ENCODE peak calls at places on chromosomes 13 and 19, in four cellular contexts. Q is endothelial cell of umbilical vein, X is transverse colon, M is HepG2. W is an unnamed sample.

GRCh38 chr13:32200741-32201140 is 114.4 kb downstream of the ZAR1L start:
- DNase-seq in Q (no peak), X (no peak), M (no peak), W (no peak)

GRCh38 chr19:49890349-49891311 is 6.1 kb downstream of the IL4I1 start:
- DNase-seq in Q (no peak), X (peak), M (no peak), W (peak)

GRCh38 chr19:48487944-48488343 is 18.8 kb downstream of the CYTH2 start:
- DNase-seq in Q (peak), X (peak), M (peak), W (no peak)

GRCh38 chr13:81540777-81541176 is 1199.9 kb upstream of the SPRY2 start:
- DNase-seq in Q (no peak), X (no peak), M (peak), W (no peak)

GRCh38 chr19:33241530-33242101 is 16.0 kb upstream of the SLC7A10 start:
- DNase-seq in Q (peak), X (peak), M (no peak), W (no peak)

GRCh38 chr13:53064721-53065120 is 36.1 kb downstream of the OLFM4 start:
- DNase-seq in Q (no peak), X (no peak), M (no peak), W (no peak)

GRCh38 chr13:52849727-52850395 is 1.4 kb upstream of the PCDH8 start:
- DNase-seq in Q (no peak), X (no peak), M (no peak), W (no peak)

GRCh38 chr13:101452519-101453485 is at the start of gene ITGBL1:
- DNase-seq in Q (peak), X (no peak), M (no peak), W (peak)

GRCh38 chr19:29006057-29006735 is 206.8 kb downstream of the UQCRFS1 start:
- DNase-seq in Q (no peak), X (no peak), M (no peak), W (no peak)

GRCh38 chr19:51131780-51132680 is 7.3 kb downstream of the SIGLEC9 start:
- DNase-seq in Q (peak), X (peak), M (no peak), W (no peak)

GRCh38 chr13:20428666-20429644 is 96.7 kb downstream of the CRYL1 start:
- DNase-seq in Q (no peak), X (no peak), M (no peak), W (no peak)

GRCh38 chr19:19321143-19321577 is 531 bp downstream of the MAU2 start:
- DNase-seq in Q (peak), X (peak), M (peak), W (no peak)

GRCh38 chr13:112341976-112342735 is 34.0 kb upstream of the SPACA7 start:
- DNase-seq in Q (no peak), X (no peak), M (no peak), W (no peak)

GRCh38 chr13:35744566-35745203 is 268.2 kb upstream of the MAB21L1 start:
- DNase-seq in Q (no peak), X (no peak), M (no peak), W (no peak)

GRCh38 chr19:54523403-54523802 is 20.8 kb downstream of the LAIR2 start:
- DNase-seq in Q (peak), X (no peak), M (no peak), W (no peak)

GRCh38 chr19:56987184-56987583 is 132.6 kb upstream of the USP29 start:
- DNase-seq in Q (no peak), X (no peak), M (no peak), W (no peak)

GRCh38 chr13:106336663-106337062 is 198.8 kb downstream of the EFNB2 start:
- DNase-seq in Q (no peak), X (no peak), M (no peak), W (no peak)

GRCh38 chr13:68810660-68811059 is 1297.0 kb upstream of the ATXN8OS start:
- DNase-seq in Q (no peak), X (no peak), M (peak), W (no peak)

GRCh38 chr19:40778865-40779284 is 828 bp downstream of the RAB4B start:
- DNase-seq in Q (no peak), X (no peak), M (peak), W (no peak)

GRCh38 chr19:42028304-42029216 is 34.5 kb upstream of the ATP1A3 start:
- DNase-seq in Q (no peak), X (no peak), M (no peak), W (no peak)

DNA sequence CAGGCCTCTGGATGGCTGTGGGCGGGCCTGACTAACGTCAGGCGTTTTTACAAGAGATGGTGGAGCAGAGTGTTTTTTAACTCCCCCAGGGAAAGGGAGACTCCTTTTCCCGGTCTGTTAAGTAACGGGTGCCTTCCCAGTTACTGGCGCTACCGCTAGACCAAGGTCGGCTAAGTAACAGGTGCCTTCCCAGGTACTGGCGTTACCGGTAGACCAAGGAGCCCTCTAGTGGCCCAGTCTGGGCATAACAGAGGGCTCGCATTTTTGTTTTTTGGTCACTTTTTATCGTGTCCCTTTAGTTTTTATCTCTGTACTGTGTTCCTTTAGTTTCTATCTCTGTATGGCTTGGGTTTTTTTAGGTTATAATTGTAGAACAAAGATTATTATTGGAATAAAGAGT is 10.0 kb downstream of the ZNF383 start:
- DNase-seq in Q (no peak), X (no peak), M (no peak), W (no peak)
- TF ChIP-seq POLR2AphosphoS5 in Q (no peak), X (no peak), M (no peak), W (no peak)

GRCh38 chr19:1269065-1269477 is at the start of gene CIRBP:
- DNase-seq in Q (peak), X (peak), M (peak), W (peak)

GRCh38 chr19:1271528-1272422 is 2.6 kb downstream of the CIRBP start:
- DNase-seq in Q (no peak), X (no peak), M (no peak), W (no peak)

GRCh38 chr19:1270854-1271527 is 1.9 kb downstream of the CIRBP start:
- DNase-seq in Q (no peak), X (no peak), M (no peak), W (no peak)

GRCh38 chr19:1269478-1270167 is 491 bp downstream of the CIRBP start:
- DNase-seq in Q (peak), X (peak), M (peak), W (peak)

GRCh38 chr19:1270168-1270853 is 1.2 kb downstream of the CIRBP start:
- DNase-seq in Q (no peak), X (no peak), M (no peak), W (no peak)
- TF ChIP-seq POLR2A in Q (no peak), X (no peak), M (no peak), W (no peak)

GRCh38 chr13:110010433-110011135 is 224.2 kb upstream of the IRS2 start:
- DNase-seq in Q (no peak), X (no peak), M (no peak), W (no peak)
- TF ChIP-seq POLR2AphosphoS5 in Q (no peak), X (no peak), M (no peak), W (no peak)

GRCh38 chr13:51628059-51628852 is 44.0 kb downstream of the WDFY2 start:
- DNase-seq in Q (no peak), X (no peak), M (no peak), W (no peak)

GRCh38 chr13:51632643-51633357 is 48.5 kb downstream of the WDFY2 start:
- DNase-seq in Q (no peak), X (no peak), M (peak), W (no peak)

GRCh38 chr13:51626749-51627148 is 42.5 kb downstream of the WDFY2 start:
- DNase-seq in Q (no peak), X (no peak), M (no peak), W (no peak)

GRCh38 chr13:51625555-51626345 is 41.5 kb downstream of the WDFY2 start:
- DNase-seq in Q (peak), X (no peak), M (no peak), W (no peak)

DNA sequence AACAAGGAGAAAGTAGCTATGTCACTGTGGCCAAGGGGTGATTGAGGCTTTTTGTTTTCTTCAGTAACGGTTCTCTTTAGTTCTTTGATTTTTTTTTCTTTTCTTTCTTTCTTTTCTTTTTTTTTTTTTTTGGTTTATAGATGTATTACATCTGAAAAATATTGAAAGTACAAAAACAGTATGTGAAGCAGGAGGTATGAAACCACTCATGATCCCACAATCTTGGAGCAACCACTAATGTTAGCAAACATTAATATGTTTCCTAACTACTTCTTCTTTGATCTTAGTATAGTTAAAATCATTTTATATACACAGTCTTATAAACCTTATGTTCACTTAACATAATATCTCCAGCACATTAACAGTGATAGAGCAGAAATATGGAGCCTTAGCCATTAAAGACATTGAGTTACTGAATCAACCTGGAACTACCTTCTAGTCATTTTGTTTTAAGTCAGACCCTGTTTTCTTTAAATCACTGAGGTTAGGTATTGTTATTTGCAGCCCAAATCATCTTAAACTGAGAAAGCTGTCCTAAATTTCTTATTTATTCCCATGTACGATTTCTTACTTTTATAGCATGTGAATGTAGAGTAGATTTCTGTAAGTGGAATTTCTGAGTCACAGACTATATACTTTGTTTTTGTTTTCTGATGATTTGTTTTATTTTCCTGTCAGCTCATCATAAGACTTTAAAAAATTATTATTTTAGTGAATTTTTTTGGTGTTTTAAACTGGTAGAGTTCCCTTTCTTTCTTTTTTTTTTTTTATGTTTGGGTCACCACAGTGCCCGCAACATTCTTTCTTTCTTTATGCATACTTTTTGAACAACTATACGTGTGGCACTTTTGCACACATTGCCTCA is 45.7 kb downstream of the WDFY2 start:
- DNase-seq in Q (no peak), X (no peak), M (no peak), W (no peak)
- TF ChIP-seq POLR2A in Q (no peak), X (no peak), M (no peak), W (no peak)

GRCh38 chr19:1155352-1156304 is 18.4 kb downstream of the SBNO2 start:
- DNase-seq in Q (no peak), X (no peak), M (no peak), W (no peak)

GRCh38 chr19:1156830-1157615 is 17.0 kb downstream of the SBNO2 start:
- DNase-seq in Q (no peak), X (no peak), M (no peak), W (no peak)

GRCh38 chr19:1153891-1154730 is 20.0 kb downstream of the SBNO2 start:
- DNase-seq in Q (no peak), X (no peak), M (no peak), W (no peak)

GRCh38 chr19:1156305-1156801 is 17.7 kb downstream of the SBNO2 start:
- DNase-seq in Q (no peak), X (no peak), M (no peak), W (no peak)

DNA sequence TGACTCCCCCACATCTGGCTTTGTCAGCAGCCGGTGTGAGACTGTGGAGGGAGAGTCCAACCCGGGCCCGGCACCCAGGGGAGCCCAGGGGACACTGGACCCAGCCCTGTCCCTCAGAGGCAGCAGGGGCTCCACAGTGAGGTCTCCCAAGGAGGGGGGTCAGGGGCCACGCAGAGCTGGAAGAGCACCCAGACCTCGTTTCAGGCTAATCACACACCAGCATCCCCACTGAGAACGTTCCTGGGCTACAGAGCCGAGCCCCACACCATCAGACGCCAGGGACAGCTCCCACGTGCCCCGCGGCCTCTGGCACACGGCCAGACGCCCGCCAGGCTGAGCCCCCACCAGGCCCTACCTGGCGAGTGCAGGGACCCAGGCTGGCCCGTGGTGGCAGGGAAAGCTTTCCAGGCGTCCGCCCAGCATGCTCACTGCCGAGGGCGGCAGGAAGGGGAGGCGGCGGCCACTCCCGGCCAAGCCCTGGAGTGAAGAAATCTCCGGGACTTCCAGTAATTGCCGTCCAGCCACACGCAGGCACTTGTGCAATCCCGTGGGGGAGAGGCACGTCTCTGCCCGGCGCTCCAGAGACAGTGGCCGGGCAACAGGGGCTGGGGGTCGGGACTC is 19.2 kb downstream of the SBNO2 start:
- DNase-seq in Q (peak), X (peak), M (peak), W (no peak)
- TF ChIP-seq POLR2AphosphoS5 in Q (no peak), X (peak), M (no peak), W (no peak)

GRCh38 chr13:110334841-110335490 is 27.9 kb downstream of the COL4A2 start:
- DNase-seq in Q (no peak), X (no peak), M (no peak), W (no peak)

GRCh38 chr13:110332750-110333149 is 25.7 kb downstream of the COL4A2 start:
- DNase-seq in Q (no peak), X (no peak), M (no peak), W (no peak)

GRCh38 chr13:110336108-110336507 is 29.0 kb downstream of the COL4A2 start:
- DNase-seq in Q (no peak), X (no peak), M (no peak), W (no peak)

GRCh38 chr13:110333837-110334236 is 26.8 kb downstream of the COL4A2 start:
- DNase-seq in Q (no peak), X (no peak), M (no peak), W (no peak)

DNA sequence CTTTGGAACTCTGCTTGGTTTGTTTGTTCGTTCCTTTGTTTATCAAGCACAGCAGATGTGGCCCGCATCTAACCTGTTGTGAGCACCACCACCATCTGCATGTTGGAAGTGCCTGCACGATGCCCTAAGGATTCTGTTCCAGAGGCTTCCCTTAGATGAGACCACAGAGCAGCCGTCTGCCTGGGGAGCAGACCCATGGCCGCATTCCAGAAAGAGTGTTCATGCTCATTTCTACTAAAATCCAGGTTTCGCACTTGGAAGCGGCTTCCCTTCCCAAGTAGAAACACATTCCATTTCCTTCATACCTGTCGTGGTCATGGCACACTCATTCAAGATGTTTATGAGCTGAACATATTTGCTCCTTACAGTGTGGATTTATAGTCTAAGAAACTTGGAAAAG is 27.2 kb downstream of the COL4A2 start:
- DNase-seq in Q (no peak), X (no peak), M (no peak), W (no peak)
- TF ChIP-seq POLR2A in Q (no peak), X (no peak), M (no peak), W (no peak)

GRCh38 chr19:17209126-17210036 is 5.8 kb upstream of the USE1 start:
- DNase-seq in Q (peak), X (peak), M (no peak), W (peak)
- TF ChIP-seq POLR2AphosphoS5 in Q (no peak), X (no peak), M (no peak), W (peak)

DNA sequence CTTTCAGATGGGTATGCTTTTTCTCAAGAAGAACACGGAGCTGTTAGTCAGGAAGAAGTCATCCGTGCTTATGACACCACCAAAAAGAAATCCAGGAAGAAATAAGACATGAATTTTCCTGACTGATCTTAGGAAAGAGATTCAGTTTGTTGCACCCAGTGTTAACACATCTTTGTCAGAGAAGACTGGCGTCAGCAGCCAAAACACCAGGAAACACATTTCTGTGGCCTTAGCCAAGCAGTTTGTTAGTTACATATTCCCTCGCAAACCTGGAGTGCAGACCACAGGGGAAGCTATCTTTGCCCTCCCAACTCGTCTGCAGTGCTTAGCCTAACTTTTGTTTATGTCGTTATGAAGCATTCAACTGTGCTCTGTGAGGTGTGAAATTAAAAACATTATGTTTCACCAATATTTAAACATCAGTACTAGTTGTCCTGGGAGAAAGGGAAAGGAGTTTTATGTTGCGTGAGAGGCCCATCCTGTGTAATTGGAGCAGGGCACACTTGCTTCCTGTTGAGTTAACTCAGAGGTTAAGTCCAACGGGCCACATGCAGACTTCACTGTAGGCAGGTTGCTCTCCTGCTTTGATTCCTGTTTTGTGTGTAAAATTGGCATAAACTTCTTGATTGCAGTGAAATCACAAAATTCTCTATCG is 31.8 kb downstream of the SHISA2 start:
- DNase-seq in Q (peak), X (no peak), M (no peak), W (no peak)
- TF ChIP-seq POLR2A in Q (no peak), X (no peak), M (no peak), W (no peak)

W was measured in GM12892.